ENCODE peak calls at places on chromosomes 7 and 10, in ten cellular contexts. One of them, this sample, is unnamed.
A peak's percentile ranks its signal among the peaks of the same experiment; 100 is the strongest.

GRCh38 chr7:25968205-25968993 is 183.6 kb upstream of the NFE2L3 start:
- DNase-seq in body of pancreas: peak; percentile 36
- DNase-seq in heart left ventricle: no peak
- DNase-seq in WERI-Rb-1: no peak
- DNase-seq in HCT116: no peak
- DNase-seq in cardiac muscle cell: no peak
- DNase-seq in hepatocyte: no peak
- DNase-seq in transverse colon: peak; percentile 70
- DNase-seq in adrenal gland: no peak
- DNase-seq in AG04450: no peak
- DNase-seq in this sample: no peak

GRCh38 chr7:152424348-152425108 is 11.3 kb downstream of the KMT2C start:
- DNase-seq in body of pancreas: no peak
- DNase-seq in heart left ventricle: no peak
- DNase-seq in WERI-Rb-1: peak; percentile 71
- DNase-seq in HCT116: no peak
- DNase-seq in cardiac muscle cell: no peak
- DNase-seq in hepatocyte: no peak
- DNase-seq in transverse colon: no peak
- DNase-seq in adrenal gland: peak; percentile 32
- DNase-seq in AG04450: no peak
- DNase-seq in this sample: no peak

GRCh38 chr10:31467791-31468535 is 148.9 kb downstream of the ZEB1 start:
- DNase-seq in body of pancreas: peak; percentile 23
- DNase-seq in heart left ventricle: peak; percentile 16
- DNase-seq in WERI-Rb-1: peak; percentile 15
- DNase-seq in HCT116: peak; percentile 57
- DNase-seq in cardiac muscle cell: no peak
- DNase-seq in hepatocyte: peak; percentile 42
- DNase-seq in transverse colon: peak; percentile 13
- DNase-seq in adrenal gland: no peak
- DNase-seq in AG04450: no peak
- DNase-seq in this sample: no peak

GRCh38 chr7:94511763-94512162 is 2.2 kb downstream of the CASD1 start:
- DNase-seq in body of pancreas: no peak
- DNase-seq in heart left ventricle: no peak
- DNase-seq in WERI-Rb-1: no peak
- DNase-seq in HCT116: no peak
- DNase-seq in cardiac muscle cell: no peak
- DNase-seq in hepatocyte: no peak
- DNase-seq in transverse colon: no peak
- DNase-seq in adrenal gland: peak; percentile 8
- DNase-seq in AG04450: no peak
- DNase-seq in this sample: no peak

GRCh38 chr10:72276421-72277339 is 3.0 kb downstream of the DDIT4 start:
- DNase-seq in body of pancreas: peak; percentile 74
- DNase-seq in heart left ventricle: no peak
- DNase-seq in WERI-Rb-1: no peak
- DNase-seq in HCT116: peak; percentile 84
- DNase-seq in cardiac muscle cell: no peak
- DNase-seq in hepatocyte: peak; percentile 60
- DNase-seq in transverse colon: peak; percentile 44
- DNase-seq in adrenal gland: peak; percentile 72
- DNase-seq in AG04450: no peak
- DNase-seq in this sample: no peak

GRCh38 chr10:122435212-122435827 is 19.1 kb upstream of the ARMS2 start:
- DNase-seq in body of pancreas: no peak
- DNase-seq in heart left ventricle: no peak
- DNase-seq in WERI-Rb-1: no peak
- DNase-seq in HCT116: peak; percentile 45
- DNase-seq in cardiac muscle cell: peak; percentile 68
- DNase-seq in hepatocyte: peak; percentile 66
- DNase-seq in transverse colon: no peak
- DNase-seq in adrenal gland: no peak
- DNase-seq in AG04450: no peak
- DNase-seq in this sample: no peak

GRCh38 chr10:87618470-87619423 is 40.9 kb upstream of the PAPSS2 start:
- DNase-seq in body of pancreas: peak; percentile 70
- DNase-seq in heart left ventricle: no peak
- DNase-seq in WERI-Rb-1: peak; percentile 11
- DNase-seq in HCT116: no peak
- DNase-seq in cardiac muscle cell: no peak
- DNase-seq in hepatocyte: peak; percentile 69
- DNase-seq in transverse colon: peak; percentile 63
- DNase-seq in adrenal gland: no peak
- DNase-seq in AG04450: no peak
- DNase-seq in this sample: no peak

GRCh38 chr7:92034116-92034515 is 93.5 kb downstream of the AKAP9 start:
- DNase-seq in body of pancreas: no peak
- DNase-seq in heart left ventricle: no peak
- DNase-seq in WERI-Rb-1: no peak
- DNase-seq in HCT116: no peak
- DNase-seq in cardiac muscle cell: no peak
- DNase-seq in hepatocyte: no peak
- DNase-seq in transverse colon: no peak
- DNase-seq in adrenal gland: no peak
- DNase-seq in AG04450: no peak
- DNase-seq in this sample: no peak

GRCh38 chr10:20254078-20254477 is 437.8 kb downstream of the PLXDC2 start:
- DNase-seq in body of pancreas: no peak
- DNase-seq in heart left ventricle: peak; percentile 20
- DNase-seq in WERI-Rb-1: no peak
- DNase-seq in HCT116: no peak
- DNase-seq in cardiac muscle cell: no peak
- DNase-seq in hepatocyte: no peak
- DNase-seq in transverse colon: no peak
- DNase-seq in adrenal gland: no peak
- DNase-seq in AG04450: no peak
- DNase-seq in this sample: no peak

GRCh38 chr10:44851881-44852280 is 59.3 kb upstream of the TMEM72 start:
- DNase-seq in body of pancreas: no peak
- DNase-seq in heart left ventricle: no peak
- DNase-seq in WERI-Rb-1: no peak
- DNase-seq in HCT116: no peak
- DNase-seq in cardiac muscle cell: no peak
- DNase-seq in hepatocyte: no peak
- DNase-seq in transverse colon: no peak
- DNase-seq in adrenal gland: no peak
- DNase-seq in AG04450: no peak
- DNase-seq in this sample: no peak

GRCh38 chr10:17029581-17030271 is 99.9 kb downstream of the CUBN start:
- DNase-seq in body of pancreas: no peak
- DNase-seq in heart left ventricle: peak; percentile 80
- DNase-seq in WERI-Rb-1: no peak
- DNase-seq in HCT116: peak; percentile 52
- DNase-seq in cardiac muscle cell: no peak
- DNase-seq in hepatocyte: peak; percentile 70
- DNase-seq in transverse colon: peak; percentile 66
- DNase-seq in adrenal gland: peak; percentile 66
- DNase-seq in AG04450: no peak
- DNase-seq in this sample: peak; percentile 83

GRCh38 chr10:101814466-101815041 is 3.7 kb downstream of the OGA start:
- DNase-seq in body of pancreas: no peak
- DNase-seq in heart left ventricle: no peak
- DNase-seq in WERI-Rb-1: no peak
- DNase-seq in HCT116: no peak
- DNase-seq in cardiac muscle cell: no peak
- DNase-seq in hepatocyte: no peak
- DNase-seq in transverse colon: no peak
- DNase-seq in adrenal gland: no peak
- DNase-seq in AG04450: no peak
- DNase-seq in this sample: no peak

DNA sequence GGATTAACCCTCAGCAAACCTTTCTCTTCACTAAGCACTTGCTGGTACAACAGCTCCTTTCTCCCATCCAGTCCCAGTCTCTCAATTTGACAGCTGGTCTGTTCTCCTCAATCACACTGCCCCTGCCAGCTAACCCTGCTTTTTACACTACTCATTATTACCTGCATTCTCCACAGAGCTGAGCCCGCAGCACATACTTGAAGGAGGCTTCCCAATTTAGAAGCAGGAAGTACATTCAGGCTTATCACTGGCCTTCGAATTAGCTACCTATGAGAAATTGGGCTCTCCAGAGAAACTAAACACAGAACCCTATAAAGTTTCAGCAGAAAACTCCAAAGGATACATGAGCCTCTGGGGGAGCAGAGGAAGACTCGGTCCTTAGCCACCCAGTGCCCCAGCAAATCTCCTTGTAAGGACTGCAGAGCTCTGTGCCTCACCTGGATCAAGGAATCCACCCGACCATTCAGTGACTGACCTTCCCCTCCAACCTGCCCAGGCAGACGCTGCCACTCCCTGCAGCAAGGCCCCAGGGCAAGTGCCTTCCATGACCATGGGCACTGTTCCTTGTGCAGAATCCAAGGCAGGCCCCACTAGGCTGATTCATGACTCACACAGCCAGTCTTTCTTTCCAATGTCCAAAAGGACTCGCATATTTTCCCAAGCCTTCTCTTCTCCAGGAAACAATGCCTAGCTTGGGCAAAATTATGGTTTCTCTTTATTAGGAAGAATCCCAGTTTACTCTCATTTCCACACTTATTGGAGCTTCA is 68.0 kb downstream of the VOPP1 start:
- DNase-seq in body of pancreas: no peak
- DNase-seq in heart left ventricle: no peak
- DNase-seq in WERI-Rb-1: no peak
- DNase-seq in HCT116: no peak
- DNase-seq in cardiac muscle cell: peak; percentile 31
- DNase-seq in hepatocyte: no peak
- DNase-seq in transverse colon: no peak
- DNase-seq in adrenal gland: no peak
- DNase-seq in AG04450: no peak
- DNase-seq in this sample: no peak
- H3K27ac ChIP-seq in body of pancreas: no peak overlapping the region
- H3K27ac ChIP-seq in heart left ventricle: no peak overlapping the region
- H3K27ac ChIP-seq in WERI-Rb-1: no peak overlapping the region
- H3K27ac ChIP-seq in HCT116: no peak overlapping the region
- H3K27ac ChIP-seq in cardiac muscle cell: no peak overlapping the region
- H3K27ac ChIP-seq in hepatocyte: no peak overlapping the region
- H3K27ac ChIP-seq in transverse colon: no peak overlapping the region
- H3K27ac ChIP-seq in adrenal gland: no peak overlapping the region
- H3K27ac ChIP-seq in AG04450: no peak overlapping the region
- H3K27ac ChIP-seq in this sample: no peak overlapping the region

GRCh38 chr10:118827466-118828155 is 72.8 kb upstream of the CACUL1 start:
- DNase-seq in body of pancreas: no peak
- DNase-seq in heart left ventricle: no peak
- DNase-seq in WERI-Rb-1: no peak
- DNase-seq in HCT116: no peak
- DNase-seq in cardiac muscle cell: no peak
- DNase-seq in hepatocyte: no peak
- DNase-seq in transverse colon: no peak
- DNase-seq in adrenal gland: no peak
- DNase-seq in AG04450: no peak
- DNase-seq in this sample: no peak
- TF ChIP-seq CTCF in body of pancreas: no peak
- TF ChIP-seq CTCF in heart left ventricle: no peak
- TF ChIP-seq CTCF in WERI-Rb-1: peak; percentile 63
- TF ChIP-seq CTCF in HCT116: peak; percentile 84
- TF ChIP-seq CTCF in cardiac muscle cell: peak; percentile 31
- TF ChIP-seq CTCF in hepatocyte: no peak
- TF ChIP-seq CTCF in transverse colon: no peak
- TF ChIP-seq CTCF in adrenal gland: no peak
- TF ChIP-seq CTCF in AG04450: no peak
- TF ChIP-seq CTCF in this sample: no peak

DNA sequence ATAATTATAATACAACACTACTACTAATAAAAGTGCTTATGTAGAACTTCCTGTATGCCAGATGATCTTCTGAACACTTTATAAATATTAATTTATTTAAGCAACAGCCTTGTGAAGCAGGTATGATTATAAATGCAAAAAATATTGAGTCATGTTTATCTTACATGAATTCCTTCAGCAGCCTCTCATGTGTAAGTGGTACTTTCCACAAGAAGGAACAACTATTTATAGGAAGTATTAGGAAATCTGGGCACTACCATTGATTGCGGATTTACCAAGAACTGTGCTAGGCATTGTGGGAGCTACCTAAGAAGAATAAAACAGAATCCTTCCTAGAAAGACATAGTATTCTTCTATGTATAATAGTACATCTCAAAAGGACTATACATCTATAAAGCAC is 10.7 kb upstream of the STEAP4 start:
- DNase-seq in body of pancreas: no peak
- DNase-seq in heart left ventricle: no peak
- DNase-seq in WERI-Rb-1: no peak
- DNase-seq in HCT116: no peak
- DNase-seq in cardiac muscle cell: no peak
- DNase-seq in hepatocyte: no peak
- DNase-seq in transverse colon: no peak
- DNase-seq in adrenal gland: no peak
- DNase-seq in AG04450: no peak
- DNase-seq in this sample: no peak
- H3K27ac ChIP-seq in body of pancreas: no peak overlapping the region
- H3K27ac ChIP-seq in heart left ventricle: no peak overlapping the region
- H3K27ac ChIP-seq in WERI-Rb-1: no peak overlapping the region
- H3K27ac ChIP-seq in HCT116: no peak overlapping the region
- H3K27ac ChIP-seq in cardiac muscle cell: no peak overlapping the region
- H3K27ac ChIP-seq in hepatocyte: no peak overlapping the region
- H3K27ac ChIP-seq in transverse colon: no peak overlapping the region
- H3K27ac ChIP-seq in adrenal gland: no peak overlapping the region
- H3K27ac ChIP-seq in AG04450: no peak overlapping the region
- H3K27ac ChIP-seq in this sample: no peak overlapping the region

GRCh38 chr7:159031750-159032149 is 112.9 kb downstream of the VIPR2 start:
- DNase-seq in body of pancreas: no peak
- DNase-seq in heart left ventricle: peak; percentile 19
- DNase-seq in WERI-Rb-1: no peak
- DNase-seq in HCT116: no peak
- DNase-seq in cardiac muscle cell: no peak
- DNase-seq in hepatocyte: no peak
- DNase-seq in transverse colon: peak; percentile 6
- DNase-seq in adrenal gland: no peak
- DNase-seq in AG04450: no peak
- DNase-seq in this sample: peak; percentile 77

GRCh38 chr7:159031135-159031701 is 113.4 kb downstream of the VIPR2 start:
- DNase-seq in body of pancreas: no peak
- DNase-seq in heart left ventricle: peak; percentile 81
- DNase-seq in WERI-Rb-1: peak; percentile 28
- DNase-seq in HCT116: no peak
- DNase-seq in cardiac muscle cell: no peak
- DNase-seq in hepatocyte: no peak
- DNase-seq in transverse colon: peak; percentile 11
- DNase-seq in adrenal gland: peak; percentile 35
- DNase-seq in AG04450: no peak
- DNase-seq in this sample: peak; percentile 91

GRCh38 chr7:159032310-159032709 is 112.4 kb downstream of the VIPR2 start:
- DNase-seq in body of pancreas: no peak
- DNase-seq in heart left ventricle: peak; percentile 46
- DNase-seq in WERI-Rb-1: no peak
- DNase-seq in HCT116: no peak
- DNase-seq in cardiac muscle cell: no peak
- DNase-seq in hepatocyte: no peak
- DNase-seq in transverse colon: peak; percentile 10
- DNase-seq in adrenal gland: no peak
- DNase-seq in AG04450: no peak
- DNase-seq in this sample: peak; percentile 68

GRCh38 chr7:159028456-159029401 is 115.9 kb downstream of the VIPR2 start:
- DNase-seq in body of pancreas: no peak
- DNase-seq in heart left ventricle: peak; percentile 2
- DNase-seq in WERI-Rb-1: no peak
- DNase-seq in HCT116: no peak
- DNase-seq in cardiac muscle cell: no peak
- DNase-seq in hepatocyte: peak; percentile 3
- DNase-seq in transverse colon: peak; percentile 7
- DNase-seq in adrenal gland: no peak
- DNase-seq in AG04450: no peak
- DNase-seq in this sample: peak; percentile 66

GRCh38 chr7:159030490-159031134 is 114.1 kb downstream of the VIPR2 start:
- DNase-seq in body of pancreas: peak; percentile 59
- DNase-seq in heart left ventricle: peak; percentile 60
- DNase-seq in WERI-Rb-1: peak; percentile 85
- DNase-seq in HCT116: peak; percentile 27
- DNase-seq in cardiac muscle cell: peak; percentile 70
- DNase-seq in hepatocyte: peak; percentile 83
- DNase-seq in transverse colon: peak; percentile 56
- DNase-seq in adrenal gland: peak; percentile 73
- DNase-seq in AG04450: no peak
- DNase-seq in this sample: peak; percentile 81
- TF ChIP-seq CTCF in body of pancreas: peak; percentile 17
- TF ChIP-seq CTCF in heart left ventricle: peak; percentile 31
- TF ChIP-seq CTCF in WERI-Rb-1: peak; percentile 65
- TF ChIP-seq CTCF in HCT116: peak; percentile 41
- TF ChIP-seq CTCF in cardiac muscle cell: peak; percentile 27
- TF ChIP-seq CTCF in hepatocyte: peak; percentile 38
- TF ChIP-seq CTCF in transverse colon: peak; percentile 34
- TF ChIP-seq CTCF in adrenal gland: peak; percentile 24
- TF ChIP-seq CTCF in AG04450: no peak
- TF ChIP-seq CTCF in this sample: peak; percentile 53

This sample was measured in coronary artery.